ENCODE peak calls at places on chromosomes 11 and 22, in four cellular contexts. G is H1, D is K562, R is SK-N-SH. B is an unnamed sample.

GRCh38 chr22:33891992-33892391 is 28.3 kb downstream of the LARGE1 start:
- DNase-seq in G (no peak), D (no peak), R (no peak), B (no peak)

GRCh38 chr22:43891360-43892182 is at the start of gene PNPLA5:
- DNase-seq in G (peak; percentile 86), D (no peak), R (peak; percentile 44), B (peak; percentile 75)

GRCh38 chr11:95282337-95282751 is 51.3 kb upstream of the SESN3 start:
- DNase-seq in G (no peak), D (no peak), R (no peak), B (no peak)

GRCh38 chr22:35795476-35795875 is 77.8 kb downstream of the APOL5 start:
- DNase-seq in G (no peak), D (no peak), R (no peak), B (no peak)

GRCh38 chr22:50525104-50525958 is at the start of gene SCO2:
- DNase-seq in G (peak; percentile 96), D (peak; percentile 97), R (peak; percentile 100), B (peak; percentile 96)

GRCh38 chr22:27825174-27825573 is 23.6 kb upstream of the MN1 start:
- DNase-seq in G (peak; percentile 77), D (no peak), R (no peak), B (peak; percentile 58)

GRCh38 chr11:57426754-57427691 is at the start of gene SLC43A3:
- DNase-seq in G (peak; percentile 83), D (peak; percentile 83), R (peak; percentile 80), B (peak; percentile 73)

GRCh38 chr11:1448166-1448825 is 38.3 kb downstream of the MOB2 start:
- DNase-seq in G (no peak), D (peak; percentile 30), R (no peak), B (no peak)

GRCh38 chr11:24635588-24636290 is 138.9 kb downstream of the LUZP2 start:
- DNase-seq in G (no peak), D (no peak), R (no peak), B (no peak)

GRCh38 chr11:429391-429790 is 12.4 kb downstream of the ANO9 start:
- DNase-seq in G (no peak), D (no peak), R (peak; percentile 52), B (no peak)

GRCh38 chr11:6452219-6452618 is 11.4 kb upstream of the HPX start:
- DNase-seq in G (no peak), D (no peak), R (no peak), B (no peak)

GRCh38 chr11:117076941-117077659 is 21.1 kb downstream of the SIK3 start:
- DNase-seq in G (no peak), D (no peak), R (no peak), B (no peak)

GRCh38 chr11:33669598-33670249 is 30.9 kb downstream of the C11orf91 start:
- DNase-seq in G (no peak), D (no peak), R (no peak), B (no peak)

GRCh38 chr11:47330002-47330911 is 22.2 kb downstream of the MYBPC3 start:
- DNase-seq in G (no peak), D (no peak), R (peak; percentile 33), B (no peak)

GRCh38 chr11:69296890-69297224 is 2.9 kb downstream of the MYEOV start:
- DNase-seq in G (no peak), D (no peak), R (no peak), B (no peak)

GRCh38 chr11:31820438-31820818 is 9.3 kb upstream of the PAX6 start:
- DNase-seq in G (no peak), D (no peak), R (peak; percentile 51), B (peak; percentile 63)

GRCh38 chr11:12060385-12060980 is 49.9 kb upstream of the MICAL2 start:
- DNase-seq in G (no peak), D (no peak), R (no peak), B (no peak)

GRCh38 chr22:36465232-36466021 is 16.0 kb downstream of the TXN2 start:
- DNase-seq in G (no peak), D (no peak), R (no peak), B (no peak)

GRCh38 chr11:106625566-106625965 is 392.7 kb downstream of the GUCY1A2 start:
- DNase-seq in G (no peak), D (no peak), R (no peak), B (no peak)

GRCh38 chr11:93822359-93822758 is 28.1 kb downstream of the VSTM5 start:
- DNase-seq in G (no peak), D (no peak), R (no peak), B (no peak)

GRCh38 chr11:61871158-61871597 is 20.2 kb downstream of the FADS3 start:
- DNase-seq in G (peak; percentile 94), D (peak; percentile 89), R (peak; percentile 94), B (peak; percentile 92)

GRCh38 chr22:27866136-27867091 is 52.6 kb downstream of the PITPNB start:
- DNase-seq in G (no peak), D (no peak), R (no peak), B (no peak)

GRCh38 chr11:11977206-11977938 is 31.1 kb downstream of the DKK3 start:
- DNase-seq in G (peak; percentile 47), D (no peak), R (no peak), B (no peak)

GRCh38 chr11:69055212-69055586 is 6.5 kb downstream of the TPCN2 start:
- DNase-seq in G (no peak), D (no peak), R (no peak), B (no peak)

GRCh38 chr11:75324189-75324588 is 27.3 kb downstream of the ARRB1 start:
- DNase-seq in G (no peak), D (no peak), R (no peak), B (no peak)

GRCh38 chr11:75324740-75325139 is 26.7 kb downstream of the ARRB1 start:
- DNase-seq in G (no peak), D (no peak), R (no peak), B (no peak)

GRCh38 chr11:75323609-75324008 is 27.9 kb downstream of the ARRB1 start:
- DNase-seq in G (no peak), D (no peak), R (no peak), B (no peak)

GRCh38 chr11:75326439-75326810 is 25.0 kb downstream of the ARRB1 start:
- DNase-seq in G (no peak), D (no peak), R (no peak), B (no peak)

GRCh38 chr11:75325713-75326438 is 25.6 kb downstream of the ARRB1 start:
- DNase-seq in G (no peak), D (peak; percentile 40), R (no peak), B (no peak)
- TF ChIP-seq TEAD4 in G (no peak), D (no peak), R (no peak), B (no peak)

DNA sequence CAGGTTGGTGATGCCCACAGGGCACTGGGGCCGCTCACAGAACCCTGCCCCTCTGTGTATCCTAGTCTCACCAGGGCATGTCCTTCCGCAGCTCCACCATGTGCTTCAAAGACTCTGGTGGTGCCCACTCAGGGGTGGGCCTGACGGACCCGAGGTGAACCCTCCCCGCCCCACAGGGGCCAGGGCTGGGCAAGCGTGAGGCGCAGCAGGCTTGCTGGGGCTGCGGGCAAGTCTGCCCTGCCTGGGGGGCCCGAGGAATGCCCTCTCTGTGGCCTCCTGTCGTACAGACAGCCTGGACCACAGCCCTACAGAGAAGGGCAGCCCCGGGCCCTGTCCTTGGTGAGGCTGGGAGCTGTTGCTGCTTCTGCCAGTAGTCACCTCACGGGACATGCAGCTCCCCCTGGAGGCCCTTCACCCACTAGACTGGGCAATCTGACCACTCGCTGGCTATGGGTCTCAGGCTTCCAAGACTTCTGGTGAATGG is 40.2 kb downstream of the TBX1 start:
- DNase-seq in G (no peak), D (peak; percentile 74), R (peak; percentile 61), B (peak; percentile 58)
- TF ChIP-seq CTCF in G (peak; percentile 46), D (peak; percentile 76), R (peak; percentile 52), B (no peak)

GRCh38 chr22:24928322-24928721 is 18.2 kb downstream of the LHFPL7 start:
- DNase-seq in G (no peak), D (no peak), R (no peak), B (no peak)
- TF ChIP-seq MAX in G (no peak), D (no peak), R (no peak), B (no peak)

DNA sequence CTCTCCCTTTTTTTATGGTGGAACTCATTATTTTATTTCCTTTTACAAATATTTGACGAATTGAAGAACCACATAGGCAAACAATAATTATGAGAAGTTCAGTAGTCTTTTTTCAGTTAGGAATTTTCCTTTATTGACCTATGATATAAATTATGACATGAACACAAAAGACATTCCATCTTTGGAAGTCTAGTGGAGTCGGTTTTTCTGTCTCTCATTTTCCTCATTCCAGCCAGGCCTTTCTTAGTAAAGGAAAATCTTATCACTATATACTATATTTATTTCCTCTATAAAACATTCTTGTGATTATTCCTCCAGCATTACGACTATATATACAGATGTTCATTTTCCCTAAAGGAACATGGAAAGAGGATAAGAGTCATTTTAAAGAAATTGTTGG is 1046.1 kb downstream of the DLG2 start:
- DNase-seq in G (no peak), D (no peak), R (no peak), B (no peak)
- TF ChIP-seq TEAD4 in G (no peak), D (no peak), R (no peak), B (no peak)

GRCh38 chr11:131914299-131914902 is 544.0 kb downstream of the NTM start:
- DNase-seq in G (no peak), D (no peak), R (peak; percentile 34), B (no peak)
- TF ChIP-seq CTCF in G (peak; percentile 18), D (no peak), R (peak; percentile 65), B (no peak)

GRCh38 chr11:17930544-17931144 is 82.2 kb downstream of the SERGEF start:
- DNase-seq in G (no peak), D (no peak), R (no peak), B (no peak)

GRCh38 chr11:17927041-17927440 is 85.8 kb downstream of the SERGEF start:
- DNase-seq in G (no peak), D (no peak), R (no peak), B (no peak)

GRCh38 chr11:17924713-17925112 is 88.1 kb downstream of the SERGEF start:
- DNase-seq in G (no peak), D (no peak), R (no peak), B (no peak)

GRCh38 chr11:17929171-17929570 is 83.7 kb downstream of the SERGEF start:
- DNase-seq in G (no peak), D (no peak), R (no peak), B (no peak)

DNA sequence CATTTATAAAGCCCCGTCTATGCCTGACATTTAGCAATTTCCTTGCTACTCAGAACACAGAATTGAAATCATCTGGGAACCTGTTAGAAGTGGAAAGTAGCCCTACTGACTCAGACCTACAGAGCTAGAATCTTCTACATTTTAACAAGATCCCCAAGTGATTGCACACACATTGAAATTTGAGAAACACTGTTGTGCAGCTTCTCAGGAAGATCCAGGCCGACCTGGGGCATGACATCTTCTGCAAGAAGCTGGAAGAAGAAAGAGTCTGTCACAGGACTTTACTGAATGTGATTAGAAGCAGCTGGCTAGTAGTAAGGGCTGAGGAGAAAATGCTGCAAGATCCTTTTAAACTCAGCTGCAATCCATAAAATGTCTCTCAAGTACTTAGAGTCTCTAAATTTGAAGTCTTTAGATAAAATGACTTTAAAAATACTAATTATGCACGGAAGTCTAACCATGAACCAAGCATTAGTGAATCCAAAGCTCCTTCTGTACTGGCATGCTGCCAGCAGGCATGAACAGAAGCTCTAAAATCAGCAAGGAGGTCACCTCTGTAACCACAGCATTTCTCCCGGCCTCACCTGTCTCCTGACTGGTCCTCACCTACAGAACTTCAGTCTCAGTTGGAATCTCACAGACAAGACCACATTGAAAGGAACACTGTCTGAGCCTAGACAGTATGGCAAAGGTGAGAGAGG is 85.1 kb downstream of the SERGEF start:
- DNase-seq in G (no peak), D (no peak), R (no peak), B (no peak)
- TF ChIP-seq MAX in G (no peak), D (no peak), R (no peak), B (no peak)